ENCODE peak calls at places on chromosomes 2 and 18, in eight cellular contexts. P is cardiac fibroblast; Z is AG10803; D is psoas muscle; H is Right ventricle myocardium superior; A is GM20000; T is activated effector memory CD4-positive, alpha-beta T cell treated with anti-CD3 and anti-CD28 coated beads, Interleukin-2, amount 50 U/mL, for 16 hours; Y is HTR-8/SVneo. B is an unnamed sample.

GRCh38 chr2:158321264-158321663 is 135.3 kb downstream of the CCDC148 start:
- DNase-seq in T (no peak), P (peak), Y (no peak), Z (peak), H (no peak), A (no peak), D (no peak), B (no peak)

GRCh38 chr2:31075936-31076590 is 62.2 kb downstream of the GALNT14 start:
- DNase-seq in A (no peak), P (peak), T (no peak), D (no peak), Z (peak), Y (no peak), H (no peak), B (no peak)

GRCh38 chr2:118224144-118224887 is 136.0 kb downstream of the INSIG2 start:
- DNase-seq in A (peak), Z (peak), Y (no peak), D (peak), T (peak), P (peak), H (peak), B (peak)

GRCh38 chr2:239806276-239806675 is 218.9 kb downstream of the NDUFA10 start:
- DNase-seq in T (no peak), P (no peak), Y (no peak), Z (no peak), H (no peak), A (no peak), D (no peak), B (no peak)

GRCh38 chr2:38709515-38710194 is 41.5 kb downstream of the SRSF7 start:
- DNase-seq in Y (no peak), D (no peak), P (no peak), A (no peak), Z (no peak), T (peak), H (no peak), B (no peak)

GRCh38 chr18:14940738-14941137 is 192.8 kb downstream of the ANKRD30B start:
- DNase-seq in Y (no peak), T (no peak), P (no peak), Z (no peak), A (no peak), H (no peak), D (no peak), B (no peak)

GRCh38 chr18:57619881-57620280 is 1.8 kb downstream of the NARS1 start:
- DNase-seq in P (no peak), T (no peak), A (no peak), Z (no peak), D (no peak), H (no peak), Y (no peak), B (no peak)

GRCh38 chr2:20432714-20433113 is 14.2 kb upstream of the RHOB start:
- DNase-seq in Y (no peak), D (no peak), T (no peak), Z (no peak), A (no peak), P (no peak), H (no peak), B (no peak)

GRCh38 chr2:220148849-220149248 is 521.4 kb downstream of the SLC4A3 start:
- DNase-seq in H (no peak), Y (no peak), A (no peak), T (no peak), Z (no peak), P (no peak), D (no peak), B (no peak)

B was measured in NCI-H524.